ENCODE peak calls at places on chromosome 1, in ten cellular contexts. V, W, Q, E, T, R, G, I, A and K are unnamed samples.

GRCh38 chr1:116075981-116076380 is 35.2 kb upstream of the MAB21L3 start:
- DNase-seq in V (no peak), W (peak), Q (no peak), E (peak), T (no peak), R (peak), G (no peak), I (no peak), A (no peak), K (no peak)

GRCh38 chr1:53763911-53764310 is 24.9 kb upstream of the GLIS1 start:
- DNase-seq in V (no peak), W (no peak), Q (no peak), E (no peak), T (no peak), R (no peak), G (no peak), I (no peak), A (no peak), K (no peak)

GRCh38 chr1:220877348-220878095 is 1.7 kb upstream of the HLX start:
- DNase-seq in V (no peak), W (no peak), Q (no peak), E (no peak), T (no peak), R (no peak), G (no peak), I (no peak), A (no peak), K (no peak)

GRCh38 chr1:239657291-239657690 is 270.9 kb downstream of the CHRM3 start:
- DNase-seq in V (no peak), W (no peak), Q (no peak), E (no peak), T (no peak), R (no peak), G (no peak), I (no peak), A (no peak), K (no peak)

GRCh38 chr1:155080250-155081228 is 1.9 kb downstream of the EFNA3 start:
- DNase-seq in V (no peak), W (no peak), Q (no peak), E (peak), T (peak), R (no peak), G (no peak), I (peak), A (no peak), K (peak)

GRCh38 chr1:54715493-54716298 is at the start of gene TTC4:
- DNase-seq in V (peak), W (peak), Q (peak), E (peak), T (peak), R (peak), G (peak), I (peak), A (peak), K (peak)

GRCh38 chr1:94746635-94747525 is 73.3 kb upstream of the SLC44A3 start:
- DNase-seq in V (no peak), W (no peak), Q (no peak), E (no peak), T (no peak), R (no peak), G (no peak), I (no peak), A (peak), K (peak)

GRCh38 chr1:110361856-110362255 is 22.7 kb downstream of the RBM15 start:
- DNase-seq in V (no peak), W (no peak), Q (no peak), E (no peak), T (no peak), R (no peak), G (no peak), I (no peak), A (no peak), K (no peak)

GRCh38 chr1:91712981-91713841 is 172.7 kb downstream of the TGFBR3 start:
- DNase-seq in V (no peak), W (no peak), Q (peak), E (no peak), T (no peak), R (peak), G (no peak), I (no peak), A (peak), K (no peak)

GRCh38 chr1:94693029-94693428 is 127.1 kb upstream of the SLC44A3 start:
- DNase-seq in V (no peak), W (no peak), Q (no peak), E (no peak), T (peak), R (no peak), G (no peak), I (no peak), A (no peak), K (no peak)

GRCh38 chr1:244654284-244655038 is 1.5 kb downstream of the DESI2 start:
- DNase-seq in V (no peak), W (no peak), Q (peak), E (peak), T (no peak), R (no peak), G (no peak), I (no peak), A (peak), K (no peak)

GRCh38 chr1:58763214-58763613 is 20.6 kb downstream of the JUN start:
- DNase-seq in V (no peak), W (no peak), Q (peak), E (peak), T (no peak), R (peak), G (no peak), I (no peak), A (peak), K (no peak)

GRCh38 chr1:51908499-51908898 is 30.0 kb upstream of the NRDC start:
- DNase-seq in V (no peak), W (no peak), Q (no peak), E (no peak), T (no peak), R (no peak), G (no peak), I (no peak), A (no peak), K (no peak)

GRCh38 chr1:168455764-168456163 is 88.0 kb downstream of the XCL2 start:
- DNase-seq in V (no peak), W (no peak), Q (peak), E (no peak), T (no peak), R (no peak), G (no peak), I (no peak), A (no peak), K (no peak)

GRCh38 chr1:18640228-18641004 is 9.8 kb downstream of the PAX7 start:
- DNase-seq in V (no peak), W (no peak), Q (no peak), E (no peak), T (no peak), R (no peak), G (no peak), I (no peak), A (no peak), K (no peak)

GRCh38 chr1:18637962-18638817 is 7.5 kb downstream of the PAX7 start:
- DNase-seq in V (no peak), W (no peak), Q (no peak), E (no peak), T (no peak), R (no peak), G (no peak), I (no peak), A (no peak), K (no peak)

GRCh38 chr1:18641005-18641941 is 10.6 kb downstream of the PAX7 start:
- DNase-seq in V (no peak), W (no peak), Q (no peak), E (no peak), T (no peak), R (no peak), G (no peak), I (no peak), A (no peak), K (no peak)

GRCh38 chr1:18638818-18639193 is 8.2 kb downstream of the PAX7 start:
- DNase-seq in V (no peak), W (no peak), Q (no peak), E (no peak), T (no peak), R (no peak), G (no peak), I (no peak), A (no peak), K (no peak)

DNA sequence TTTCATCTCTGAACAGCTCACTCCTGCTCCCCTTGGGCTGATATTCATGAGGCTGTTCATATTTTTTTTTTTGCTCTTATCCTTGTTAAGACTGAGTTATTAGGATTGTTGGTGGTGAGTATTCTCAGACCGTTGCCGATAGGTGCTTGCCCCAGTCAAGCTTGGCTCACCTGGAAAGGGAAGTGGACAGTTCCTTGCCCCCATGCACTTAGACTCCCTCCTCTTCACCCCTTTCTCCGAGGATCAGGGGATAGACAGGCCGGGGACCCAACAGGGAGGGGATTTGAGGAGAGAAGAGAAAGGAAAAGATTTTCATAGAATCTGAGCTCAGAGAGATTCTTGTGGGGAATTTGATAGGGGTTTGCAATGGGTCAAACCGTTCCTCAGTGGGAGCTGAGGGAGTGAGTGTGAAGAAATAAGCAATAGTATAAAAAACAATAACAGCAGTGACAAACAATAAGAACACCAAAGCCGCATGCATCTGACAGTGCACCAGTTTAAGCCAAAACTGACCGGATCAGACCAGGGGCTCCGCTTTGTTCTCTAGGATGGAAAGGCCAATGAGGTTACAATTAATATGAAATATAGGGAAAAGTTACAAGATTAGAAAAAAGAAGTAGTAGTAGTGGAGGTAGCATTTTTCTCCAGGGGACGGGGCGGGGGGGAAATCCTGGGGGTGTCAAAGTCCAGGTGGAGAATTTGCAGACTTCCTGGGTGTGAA is 8.8 kb downstream of the PAX7 start:
- DNase-seq in V (no peak), W (no peak), Q (no peak), E (no peak), T (no peak), R (no peak), G (no peak), I (no peak), A (no peak), K (no peak)
- H3K4me3 ChIP-seq in V (no peak), W (no peak), Q (no peak), E (no peak), T (no peak), R (no peak), G (no peak), I (no peak), A (no peak), K (no peak)

DNA sequence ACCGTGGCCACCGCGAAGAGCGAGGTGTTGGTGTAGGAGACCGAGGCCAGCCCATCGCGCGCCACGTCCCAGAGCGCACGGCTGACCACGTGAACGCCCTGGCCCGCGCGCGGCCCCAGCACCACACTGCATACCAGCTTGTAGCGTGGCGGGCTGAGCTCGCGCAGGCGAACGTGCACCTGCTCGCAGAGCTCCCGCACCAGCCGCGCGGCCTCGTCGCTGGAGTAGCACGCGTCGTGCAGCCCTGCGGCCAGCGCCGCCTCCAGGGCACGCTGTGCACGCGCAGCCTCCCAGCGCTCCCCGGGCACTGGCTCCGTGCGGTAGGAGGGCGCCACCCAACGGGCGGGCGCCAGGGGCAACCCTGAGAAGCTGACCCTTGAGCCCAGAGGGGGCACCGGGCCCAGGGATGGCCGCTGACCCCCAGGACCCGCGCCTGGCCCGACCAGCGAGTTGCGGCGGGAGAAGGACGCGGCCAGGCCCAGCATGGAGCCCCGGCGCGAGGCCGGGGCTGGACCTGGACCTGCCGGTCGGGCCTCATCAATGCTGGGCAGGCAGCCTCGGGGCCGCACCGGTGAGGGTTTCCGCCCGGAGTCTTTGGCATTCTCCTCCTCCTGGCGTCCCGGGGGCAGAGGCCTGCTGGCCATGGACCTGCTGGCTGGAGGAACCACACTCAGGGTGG is 987 bp downstream of the DYNLT4 start:
- DNase-seq in V (no peak), W (no peak), Q (no peak), E (no peak), T (no peak), R (no peak), G (peak), I (no peak), A (no peak), K (no peak)
- H3K4me3 ChIP-seq in V (no peak), W (peak), Q (no peak), E (no peak), T (no peak), R (no peak), G (peak), I (no peak), A (no peak), K (no peak)

DNA sequence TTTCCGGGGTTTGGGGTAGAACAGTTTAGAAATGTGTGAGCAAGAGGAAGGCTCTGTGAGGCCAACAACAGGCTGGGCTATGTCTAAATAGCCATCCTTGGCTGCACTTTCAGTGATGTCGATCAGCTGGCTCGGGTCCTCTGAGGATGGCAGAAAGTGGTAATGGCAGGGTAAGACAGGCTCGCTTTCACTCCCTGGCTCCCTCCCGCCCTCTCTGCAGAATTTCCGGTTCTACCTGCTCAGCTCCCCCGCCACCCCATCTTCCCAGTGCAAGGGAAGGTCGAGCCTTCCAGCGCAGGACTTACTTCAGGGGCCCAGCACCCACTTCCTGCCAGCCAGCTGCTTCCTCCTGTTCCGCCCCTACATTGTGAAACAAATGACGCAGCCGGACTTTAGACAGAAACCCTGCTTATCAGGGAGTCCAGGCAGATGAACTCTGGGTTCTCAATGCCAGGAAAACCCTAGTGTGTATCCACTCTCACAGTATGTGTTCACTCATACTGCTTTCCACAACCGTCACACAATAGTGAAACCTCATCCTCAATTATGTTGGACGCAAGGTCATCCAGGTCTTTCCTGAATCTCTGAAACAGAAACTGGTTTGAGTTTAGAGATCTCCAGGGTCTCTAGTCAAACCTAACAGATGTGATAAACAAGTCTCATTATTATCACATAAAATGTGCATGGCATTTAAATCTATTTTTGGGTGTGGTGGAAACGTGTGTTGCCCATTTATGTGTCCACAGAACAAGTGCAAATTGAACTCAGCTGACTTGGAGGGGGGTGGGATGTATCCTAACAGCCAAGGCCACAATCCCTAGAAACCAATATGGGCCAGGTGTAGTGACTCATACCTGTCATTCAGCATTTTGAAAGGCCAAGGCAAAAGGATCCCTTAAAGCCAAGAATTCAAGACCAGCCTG is 7.1 kb downstream of the F11R start:
- DNase-seq in V (no peak), W (no peak), Q (peak), E (peak), T (no peak), R (peak), G (peak), I (no peak), A (peak), K (peak)
- H3K4me3 ChIP-seq in V (no peak), W (no peak), Q (no peak), E (peak), T (no peak), R (no peak), G (peak), I (no peak), A (no peak), K (no peak)

DNA sequence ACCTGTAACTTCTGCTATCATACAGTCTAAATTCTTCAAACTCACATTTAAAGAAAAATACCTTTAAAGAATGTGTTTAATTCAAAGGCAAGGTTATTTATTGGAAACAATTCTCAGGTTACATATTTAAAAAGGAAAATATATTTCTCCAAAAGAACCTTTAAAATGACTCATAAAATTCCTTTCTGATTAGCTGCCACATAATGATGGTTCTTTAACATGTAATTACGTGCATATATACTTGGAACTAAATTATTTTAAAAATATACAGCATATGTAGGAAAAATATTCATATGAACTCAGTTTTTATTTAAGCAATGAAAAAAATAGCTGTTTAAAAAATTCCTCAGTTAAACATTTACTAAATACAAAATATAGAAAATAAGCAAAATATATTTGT is 173.6 kb downstream of the COP1 start:
- DNase-seq in V (peak), W (no peak), Q (peak), E (no peak), T (no peak), R (no peak), G (no peak), I (no peak), A (peak), K (no peak)
- H3K4me3 ChIP-seq in V (no peak), W (no peak), Q (no peak), E (no peak), T (no peak), R (no peak), G (no peak), I (no peak), A (no peak), K (no peak)

GRCh38 chr1:23581219-23581618 is 21.9 kb upstream of the ID3 start:
- DNase-seq in V (no peak), W (no peak), Q (peak), E (no peak), T (peak), R (peak), G (no peak), I (no peak), A (peak), K (peak)
- H3K4me3 ChIP-seq in V (no peak), W (no peak), Q (no peak), E (no peak), T (no peak), R (no peak), G (no peak), I (no peak), A (no peak), K (peak)

GRCh38 chr1:182292193-182292741 is 99.3 kb downstream of the GLUL start:
- DNase-seq in V (no peak), W (no peak), Q (no peak), E (no peak), T (no peak), R (no peak), G (no peak), I (no peak), A (no peak), K (no peak)

GRCh38 chr1:182297312-182297711 is 94.3 kb downstream of the GLUL start:
- DNase-seq in V (no peak), W (no peak), Q (no peak), E (no peak), T (no peak), R (no peak), G (no peak), I (no peak), A (no peak), K (no peak)

GRCh38 chr1:182291584-182292192 is 99.9 kb downstream of the GLUL start:
- DNase-seq in V (no peak), W (no peak), Q (no peak), E (no peak), T (no peak), R (no peak), G (no peak), I (no peak), A (no peak), K (no peak)

GRCh38 chr1:182293119-182293589 is 98.4 kb downstream of the GLUL start:
- DNase-seq in V (no peak), W (no peak), Q (no peak), E (no peak), T (no peak), R (no peak), G (no peak), I (no peak), A (no peak), K (no peak)

DNA sequence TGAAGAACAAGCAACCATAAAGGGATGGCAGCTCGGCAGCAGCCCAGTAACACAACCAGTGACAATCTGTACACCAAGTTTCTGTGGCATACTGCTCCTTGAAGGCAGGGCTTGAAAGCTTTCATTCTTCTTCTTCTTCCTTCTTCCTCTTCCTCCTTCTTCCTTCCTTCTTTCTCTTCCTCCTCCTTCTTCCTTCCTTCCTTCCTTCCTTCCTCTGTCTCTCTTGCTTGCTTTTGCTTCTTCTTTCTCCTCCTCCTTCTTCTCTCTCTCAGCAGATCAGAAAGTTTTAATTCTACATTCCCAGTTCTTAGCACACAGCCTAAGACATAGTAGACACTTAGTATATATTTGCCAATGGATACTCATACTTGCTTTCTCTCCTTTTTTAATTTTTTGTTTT is 95.9 kb downstream of the GLUL start:
- DNase-seq in V (no peak), W (no peak), Q (no peak), E (no peak), T (no peak), R (no peak), G (no peak), I (no peak), A (no peak), K (no peak)
- H3K4me3 ChIP-seq in V (no peak), W (no peak), Q (no peak), E (no peak), T (no peak), R (no peak), G (no peak), I (no peak), A (no peak), K (no peak)

GRCh38 chr1:35437200-35437599 is 120.0 kb downstream of the KIAA0319L start:
- DNase-seq in V (no peak), W (no peak), Q (no peak), E (no peak), T (no peak), R (no peak), G (no peak), I (no peak), A (no peak), K (no peak)
- H3K4me3 ChIP-seq in V (no peak), W (no peak), Q (no peak), E (no peak), T (no peak), R (no peak), G (no peak), I (no peak), A (no peak), K (no peak)